ENCODE peak calls at places on chromosomes 16 and 17, in eight cellular contexts. I, C, M, N, P, F, L and B are unnamed samples.

GRCh38 chr17:49434821-49435581 is 20.3 kb upstream of the PHB1 start:
- DNase-seq in P (peak; percentile 74), M (peak; percentile 92), F (peak; percentile 42), I (peak; percentile 42), C (peak; percentile 46), N (peak; percentile 48), L (no peak), B (peak; percentile 85)

GRCh38 chr17:47735536-47736011 is 2.5 kb downstream of the TBX21 start:
- DNase-seq in C (no peak), N (no peak), L (no peak), M (peak; percentile 12), P (no peak), F (no peak), I (no peak), B (peak; percentile 32)

GRCh38 chr17:79628861-79629547 is 18.2 kb upstream of the RBFOX3 start:
- DNase-seq in C (no peak), P (no peak), N (no peak), F (no peak), I (no peak), L (peak; percentile 28), M (peak; percentile 12), B (peak; percentile 62)

GRCh38 chr17:40139566-40140058 is 725 bp upstream of the CASC3 start:
- DNase-seq in F (peak; percentile 33), I (no peak), C (no peak), M (no peak), L (no peak), P (no peak), N (peak; percentile 36), B (no peak)

GRCh38 chr16:86761117-86761971 is 183.0 kb downstream of the FOXL1 start:
- DNase-seq in M (peak; percentile 73), L (no peak), I (peak; percentile 73), N (peak; percentile 48), F (no peak), P (peak; percentile 51), C (peak; percentile 3), B (peak; percentile 50)

GRCh38 chr17:36597229-36597628 is 4.2 kb upstream of the MRM1 start:
- DNase-seq in M (no peak), L (no peak), C (no peak), P (no peak), N (peak; percentile 79), F (no peak), I (no peak), B (no peak)

GRCh38 chr16:15993946-15994665 is 44.7 kb downstream of the ABCC1 start:
- DNase-seq in P (no peak), L (no peak), M (no peak), I (peak; percentile 87), N (no peak), F (no peak), C (no peak), B (no peak)

GRCh38 chr17:27807567-27808470 is 7.5 kb upstream of the NOS2 start:
- DNase-seq in P (no peak), M (no peak), C (no peak), N (peak; percentile 78), F (no peak), I (no peak), L (no peak), B (peak; percentile 80)

GRCh38 chr17:50638572-50638850 is 3.8 kb downstream of the ABCC3 start:
- DNase-seq in N (no peak), L (peak; percentile 32), C (no peak), I (peak; percentile 33), P (no peak), F (no peak), M (no peak), B (no peak)

DNA sequence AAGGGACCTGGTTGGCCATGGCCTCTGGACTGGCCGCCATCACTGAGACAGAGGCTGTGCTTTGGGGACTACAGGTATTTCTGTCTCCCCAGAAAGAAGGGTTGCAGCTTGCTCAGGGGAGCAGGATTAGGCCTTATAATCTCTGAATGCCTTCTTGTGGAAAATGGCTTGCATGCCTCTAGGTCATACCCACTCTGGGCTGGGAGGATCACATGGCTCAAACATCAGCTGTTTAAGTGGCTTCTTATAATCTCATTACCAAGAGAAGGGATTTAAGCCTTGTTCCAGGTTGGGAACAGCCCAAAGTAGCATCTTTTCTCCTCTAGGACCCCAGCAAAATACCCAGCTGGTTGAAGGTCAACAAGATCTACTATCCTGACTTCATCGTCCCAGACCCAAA is 19.1 kb downstream of the LIG3 start:
- DNase-seq in I (no peak), P (no peak), N (no peak), F (no peak), C (no peak), M (no peak), L (no peak), B (no peak)
- H3K36me3 ChIP-seq in I (peaks cover 20% of the 10 kb centered on the region), P (peaks cover 60% of the 10 kb centered on the region), N (no peaks in the 10 kb centered on the region), F (no peaks in the 10 kb centered on the region), C (peaks cover 6% of the 10 kb centered on the region), M (peaks cover 23% of the 10 kb centered on the region), L (peaks cover 6% of the 10 kb centered on the region), B (peaks cover 4% of the 10 kb centered on the region)

GRCh38 chr16:17133851-17134250 is 336.9 kb downstream of the XYLT1 start:
- DNase-seq in N (no peak), M (no peak), F (no peak), L (no peak), C (no peak), P (no peak), I (no peak), B (no peak)

GRCh38 chr16:17130733-17131132 is 340.0 kb downstream of the XYLT1 start:
- DNase-seq in P (no peak), L (no peak), F (no peak), M (no peak), I (no peak), N (no peak), C (no peak), B (no peak)

GRCh38 chr16:17134586-17134985 is 336.2 kb downstream of the XYLT1 start:
- DNase-seq in F (no peak), L (no peak), P (no peak), N (no peak), C (no peak), M (no peak), I (no peak), B (no peak)

GRCh38 chr16:17129971-17130370 is 340.8 kb downstream of the XYLT1 start:
- DNase-seq in F (peak; percentile 38), I (no peak), P (no peak), L (no peak), C (no peak), M (no peak), N (no peak), B (no peak)

GRCh38 chr16:17131351-17131750 is 339.4 kb downstream of the XYLT1 start:
- DNase-seq in C (no peak), L (no peak), N (no peak), F (no peak), I (no peak), P (no peak), M (no peak), B (no peak)
- TF ChIP-seq CTCF in C (no peak), L (no peak), N (no peak), F (no peak), I (no peak), P (no peak), M (peak; percentile 25), B (no peak)

DNA sequence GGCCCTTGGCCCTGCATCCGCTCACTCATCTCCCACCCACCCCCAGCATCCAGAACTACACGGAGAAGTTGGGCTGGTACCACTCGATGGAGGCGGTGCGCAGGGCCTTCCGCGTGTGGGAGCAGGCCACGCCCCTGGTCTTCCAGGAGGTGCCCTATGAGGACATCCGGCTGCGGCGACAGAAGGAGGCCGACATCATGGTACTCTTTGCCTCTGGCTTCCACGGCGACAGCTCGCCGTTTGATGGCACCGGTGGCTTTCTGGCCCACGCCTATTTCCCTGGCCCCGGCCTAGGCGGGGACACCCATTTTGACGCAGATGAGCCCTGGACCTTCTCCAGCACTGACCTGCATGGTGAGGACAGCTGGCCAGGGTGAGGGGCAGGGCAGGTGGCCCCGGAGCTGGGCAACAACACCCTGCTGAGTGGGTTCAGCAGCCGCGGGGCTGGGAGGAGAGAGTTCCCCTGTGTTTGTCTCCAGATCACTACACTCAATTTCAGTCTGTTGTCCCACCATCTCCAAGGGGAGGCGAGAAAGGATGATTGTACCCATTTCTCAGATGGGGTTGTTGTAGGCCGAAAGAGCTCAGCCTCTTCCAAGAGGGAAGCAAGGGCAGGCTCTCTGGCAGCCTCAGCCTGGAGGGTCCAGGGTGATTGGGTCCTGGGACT is 14.4 kb downstream of the MMP15 start:
- DNase-seq in F (no peak), C (no peak), N (no peak), P (no peak), M (peak; percentile 27), I (no peak), L (no peak), B (no peak)
- H3K36me3 ChIP-seq in F (no peaks in the 10 kb centered on the region), C (no peaks in the 10 kb centered on the region), N (peaks cover 3% of the 10 kb centered on the region), P (peaks cover 5% of the 10 kb centered on the region), M (no peaks in the 10 kb centered on the region), I (no peaks in the 10 kb centered on the region), L (peaks cover 47% of the 10 kb centered on the region), B (peaks cover 3% of the 10 kb centered on the region)

GRCh38 chr16:28196331-28196987 is 15.3 kb downstream of the XPO6 start:
- DNase-seq in C (peak; percentile 11), M (no peak), P (no peak), I (no peak), N (no peak), L (no peak), F (no peak), B (no peak)

GRCh38 chr16:28195859-28196258 is 15.9 kb downstream of the XPO6 start:
- DNase-seq in M (no peak), I (no peak), C (no peak), N (no peak), P (no peak), F (no peak), L (no peak), B (no peak)

GRCh38 chr16:28191364-28191985 is 20.3 kb downstream of the XPO6 start:
- DNase-seq in I (no peak), N (no peak), M (no peak), F (peak; percentile 57), P (no peak), C (no peak), L (no peak), B (no peak)

GRCh38 chr16:28193530-28194423 is 18.0 kb downstream of the XPO6 start:
- DNase-seq in L (no peak), N (no peak), I (peak; percentile 92), P (no peak), C (peak; percentile 84), F (no peak), M (no peak), B (peak; percentile 18)

DNA sequence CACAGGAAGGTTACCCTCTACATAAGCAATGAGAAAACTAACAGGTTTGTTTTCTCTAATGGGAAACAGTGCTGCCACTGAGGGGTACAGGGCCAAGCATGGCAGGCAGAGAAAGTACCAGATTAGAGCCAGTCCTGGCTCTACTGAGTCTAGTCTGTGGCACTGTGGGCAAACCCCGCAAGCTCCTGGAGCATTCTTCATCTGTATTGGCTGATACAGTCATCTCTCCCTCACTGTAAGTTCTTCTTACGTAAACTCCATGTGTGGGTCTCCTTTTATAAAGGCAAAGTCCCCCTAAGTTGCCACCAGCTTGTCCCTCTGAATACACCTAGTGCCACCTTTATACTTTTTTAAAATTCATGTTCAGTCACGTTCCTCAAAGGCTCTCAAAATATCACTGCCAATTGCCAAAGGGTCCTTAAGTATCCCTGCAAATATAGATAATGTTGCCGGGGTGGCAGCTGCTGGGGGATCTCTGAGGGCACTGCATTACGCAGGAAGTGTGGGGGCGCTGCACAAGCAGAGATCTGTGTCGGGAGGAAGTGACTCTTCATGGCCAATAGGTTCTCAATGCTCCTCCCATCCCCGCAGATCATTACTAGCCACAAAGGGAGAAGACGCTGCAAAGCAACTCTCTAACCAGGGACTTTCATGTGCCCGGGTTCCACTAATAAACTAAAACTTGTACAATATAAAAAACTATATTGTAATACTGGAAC is 18.8 kb downstream of the XPO6 start:
- DNase-seq in N (peak; percentile 28), I (no peak), P (no peak), M (no peak), C (no peak), F (no peak), L (no peak), B (no peak)
- TF ChIP-seq CTCF in N (no peak), I (no peak), P (no peak), M (no peak), C (no peak), F (no peak), L (no peak), B (no peak)